ENCODE peak calls at places on chromosomes 6 and 20, in ten cellular contexts. J is iPS DF 6.9; F is mammary epithelial cell; A is AG08396; X is WERI-Rb-1; S is HFF-Myc; M is activated naive CD8-positive, alpha-beta T cell treated with anti-CD3 and anti-CD28 coated beads, Interleukin-2, amount 50 U/mL, for 24 hours; I is tibial nerve; R is left ventricle myocardium inferior; L is stromal cell of bone marrow. G is an unnamed sample.

GRCh38 chr20:17541996-17542395 is 10.8 kb upstream of the BFSP1 start:
- DNase-seq in J (no peak), F (peak), A (peak), X (no peak), S (no peak), M (no peak), I (no peak), R (no peak), L (no peak), G (no peak)

GRCh38 chr6:120230008-120230407 is 880.4 kb upstream of the MAN1A1 start:
- DNase-seq in J (no peak), F (no peak), A (no peak), X (no peak), S (no peak), M (no peak), I (no peak), R (no peak), L (no peak), G (no peak)

GRCh38 chr20:50750145-50750671 is 18.8 kb downstream of the PARD6B start:
- DNase-seq in J (no peak), F (no peak), A (no peak), X (no peak), S (no peak), M (no peak), I (no peak), R (no peak), L (no peak), G (no peak)

GRCh38 chr6:148747493-148748160 is 797 bp downstream of the UST start:
- DNase-seq in J (no peak), F (peak), A (peak), X (peak), S (no peak), M (peak), I (peak), R (peak), L (no peak), G (no peak)

GRCh38 chr6:74651948-74652347 is 553.9 kb downstream of the COL12A1 start:
- DNase-seq in J (no peak), F (no peak), A (no peak), X (no peak), S (no peak), M (no peak), I (no peak), R (no peak), L (no peak), G (no peak)

GRCh38 chr6:131995924-131996323 is 44.8 kb upstream of the CCN2 start:
- DNase-seq in J (no peak), F (peak), A (peak), X (no peak), S (peak), M (no peak), I (no peak), R (no peak), L (peak), G (peak)

GRCh38 chr6:38997128-38997761 is 51.3 kb upstream of the GLP1R start:
- DNase-seq in J (no peak), F (peak), A (no peak), X (peak), S (no peak), M (peak), I (no peak), R (peak), L (no peak), G (no peak)

GRCh38 chr20:49821850-49822249 is 9.2 kb downstream of the SLC9A8 start:
- DNase-seq in J (no peak), F (peak), A (peak), X (no peak), S (peak), M (no peak), I (no peak), R (no peak), L (no peak), G (peak)

GRCh38 chr6:72953901-72954494 is 271.3 kb downstream of the KHDC1L start:
- DNase-seq in J (no peak), F (peak), A (no peak), X (no peak), S (no peak), M (no peak), I (no peak), R (no peak), L (no peak), G (no peak)

GRCh38 chr6:125751334-125751916 is 2.0 kb downstream of the HEY2 start:
- DNase-seq in J (no peak), F (no peak), A (no peak), X (no peak), S (no peak), M (no peak), I (no peak), R (no peak), L (no peak), G (no peak)

GRCh38 chr6:117483004-117483644 is 650 bp downstream of the DCBLD1 start:
- DNase-seq in J (no peak), F (peak), A (peak), X (peak), S (no peak), M (peak), I (no peak), R (peak), L (no peak), G (peak)

GRCh38 chr20:36526521-36527011 is 14.8 kb upstream of the MYL9 start:
- DNase-seq in J (no peak), F (no peak), A (no peak), X (no peak), S (no peak), M (no peak), I (no peak), R (no peak), L (no peak), G (no peak)

GRCh38 chr6:21098744-21099143 is 494.8 kb upstream of the SOX4 start:
- DNase-seq in J (no peak), F (no peak), A (no peak), X (no peak), S (no peak), M (no peak), I (no peak), R (no peak), L (no peak), G (no peak)

GRCh38 chr6:34056301-34056700 is 89.6 kb downstream of the GRM4 start:
- DNase-seq in J (no peak), F (no peak), A (peak), X (peak), S (peak), M (peak), I (peak), R (peak), L (no peak), G (no peak)

GRCh38 chr6:159126590-159126989 is 42.6 kb upstream of the FNDC1 start:
- DNase-seq in J (no peak), F (no peak), A (no peak), X (no peak), S (no peak), M (no peak), I (no peak), R (peak), L (no peak), G (no peak)

GRCh38 chr6:161393839-161394364 is 120.0 kb upstream of the AGPAT4 start:
- DNase-seq in J (peak), F (peak), A (peak), X (peak), S (peak), M (peak), I (peak), R (no peak), L (peak), G (peak)

G was measured in HTR-8/SVneo.